ENCODE peak calls at places on chromosome 4, in five cellular contexts. M, B, H, K and W are unnamed samples.
A peak's percentile ranks its signal among the peaks of the same experiment; 100 is the strongest.

GRCh38 chr4:154292589-154292988 is 199.0 kb downstream of the DCHS2 start:
- DNase-seq in H (no peak), K (no peak), M (no peak), B (no peak), W (no peak)

GRCh38 chr4:56123051-56123450 is 174.3 kb downstream of the CEP135 start:
- DNase-seq in K (no peak), M (no peak), B (no peak), H (no peak), W (no peak)

GRCh38 chr4:150224896-150225591 is 146.8 kb downstream of the DCLK2 start:
- DNase-seq in K (no peak), H (no peak), B (peak; percentile 99), M (no peak), W (no peak)

GRCh38 chr4:37562592-37562991 is 123.6 kb downstream of the RELL1 start:
- DNase-seq in K (no peak), M (no peak), B (peak; percentile 33), H (no peak), W (no peak)

GRCh38 chr4:61553562-61554125 is 353.5 kb downstream of the ADGRL3 start:
- DNase-seq in K (no peak), M (no peak), H (no peak), B (no peak), W (no peak)

GRCh38 chr4:85595796-85596559 is 121.0 kb downstream of the ARHGAP24 start:
- DNase-seq in B (no peak), H (no peak), M (peak; percentile 12), K (no peak), W (no peak)

GRCh38 chr4:183200453-183200852 is 101.4 kb downstream of the WWC2 start:
- DNase-seq in B (peak; percentile 92), K (peak; percentile 78), H (no peak), M (peak; percentile 22), W (no peak)

GRCh38 chr4:1544861-1545275 is 138.6 kb upstream of the NKX1-1 start:
- DNase-seq in H (no peak), K (no peak), B (no peak), M (no peak), W (no peak)

GRCh38 chr4:112060212-112060611 is 85.0 kb upstream of the FAM241A start:
- DNase-seq in K (no peak), M (no peak), H (no peak), B (peak; percentile 17), W (no peak)

GRCh38 chr4:2882341-2882740 is 38.7 kb downstream of the ADD1 start:
- DNase-seq in M (no peak), B (peak; percentile 40), H (no peak), K (no peak), W (no peak)

GRCh38 chr4:155687380-155687982 is 20.8 kb downstream of the GUCY1A1 start:
- DNase-seq in H (no peak), M (no peak), K (no peak), B (no peak), W (no peak)

GRCh38 chr4:3243066-3243775 is 5.7 kb upstream of the MSANTD1 start:
- DNase-seq in M (no peak), B (no peak), H (no peak), K (no peak), W (no peak)

GRCh38 chr4:27701563-27701962 is 840.9 kb downstream of the STIM2 start:
- DNase-seq in B (peak; percentile 0), M (no peak), K (no peak), H (no peak), W (no peak)

GRCh38 chr4:166981847-166982246 is 252.4 kb downstream of the SPOCK3 start:
- DNase-seq in H (no peak), B (no peak), K (no peak), M (no peak), W (no peak)

GRCh38 chr4:119977135-119977534 is 89.5 kb downstream of the MAD2L1 start:
- DNase-seq in B (no peak), K (no peak), M (no peak), H (no peak), W (no peak)

GRCh38 chr4:25915359-25915716 is 1.3 kb downstream of the SMIM20 start:
- DNase-seq in M (peak; percentile 51), K (no peak), H (no peak), B (no peak), W (no peak)

GRCh38 chr4:24800273-24800880 is 5.0 kb downstream of the SOD3 start:
- DNase-seq in B (no peak), H (no peak), M (peak; percentile 20), K (no peak), W (no peak)

GRCh38 chr4:13980317-13980716 is 352.8 kb upstream of the BOD1L1 start:
- DNase-seq in K (no peak), B (peak; percentile 96), M (no peak), H (no peak), W (no peak)

GRCh38 chr4:169615467-169616106 is 3.2 kb upstream of the NEK1 start:
- DNase-seq in K (no peak), M (no peak), H (peak; percentile 35), B (peak; percentile 49), W (no peak)

GRCh38 chr4:41409095-41409494 is 128.9 kb upstream of the LIMCH1 start:
- DNase-seq in M (no peak), H (no peak), K (no peak), B (no peak), W (no peak)

GRCh38 chr4:80521438-80521837 is 185.9 kb downstream of the CFAP299 start:
- DNase-seq in B (no peak), K (no peak), H (no peak), M (no peak), W (no peak)

GRCh38 chr4:8765084-8765483 is 106.6 kb downstream of the HMX1 start:
- DNase-seq in B (no peak), H (no peak), K (no peak), M (no peak), W (no peak)

GRCh38 chr4:150078041-150078995 is at the start of gene DCLK2:
- DNase-seq in H (no peak), M (peak; percentile 88), K (peak; percentile 27), B (peak; percentile 87), W (no peak)

GRCh38 chr4:168541608-168541953 is 44.7 kb downstream of the PALLD start:
- DNase-seq in M (no peak), B (peak; percentile 70), K (no peak), H (no peak), W (no peak)

GRCh38 chr4:74431113-74431826 is 13.7 kb upstream of the AREG start:
- DNase-seq in H (no peak), B (no peak), K (peak; percentile 46), M (no peak), W (no peak)

GRCh38 chr4:4388418-4388817 is 1.5 kb downstream of the NSG1 start:
- DNase-seq in H (no peak), K (no peak), M (no peak), B (no peak), W (no peak)

GRCh38 chr4:10239982-10240654 is 123.5 kb upstream of the WDR1 start:
- DNase-seq in H (no peak), K (no peak), B (no peak), M (no peak), W (no peak)

GRCh38 chr4:26916195-26916594 is 55.6 kb downstream of the STIM2 start:
- DNase-seq in B (peak; percentile 40), K (no peak), M (no peak), H (no peak), W (no peak)

GRCh38 chr4:70927502-70928139 is 25.5 kb downstream of the MOB1B start:
- DNase-seq in H (peak; percentile 21), M (no peak), K (no peak), B (no peak), W (no peak)